ENCODE peak calls at places on chromosome 18, in ten cellular contexts. P is CD8-positive, alpha-beta memory T cell; B is sigmoid colon; V is fibroblast of lung; T is GM23338; E is tibial artery; J is BE2C; M is mucosa of descending colon; X is cardiac muscle cell; Z is Peyer's patch. R is an unnamed sample.

GRCh38 chr18:23746851-23747250 is 57.6 kb downstream of the LAMA3 start:
- DNase-seq in Z (no peak), V (no peak), B (no peak), X (no peak), J (no peak), T (no peak), E (no peak), P (no peak), M (no peak), R (no peak)

GRCh38 chr18:53457068-53457467 is 767.4 kb downstream of the MBD2 start:
- DNase-seq in X (peak; percentile 34), M (no peak), B (no peak), V (peak; percentile 38), T (no peak), Z (no peak), P (no peak), J (no peak), E (no peak), R (no peak)

GRCh38 chr18:45724591-45724990 is 610 bp downstream of the SLC14A1 start:
- DNase-seq in V (peak; percentile 55), B (no peak), X (no peak), J (no peak), M (no peak), T (no peak), E (no peak), Z (no peak), P (no peak), R (no peak)

GRCh38 chr18:23619388-23619873 is 33.1 kb upstream of the NPC1 start:
- DNase-seq in B (no peak), J (no peak), X (peak; percentile 43), V (peak; percentile 32), T (peak; percentile 70), E (no peak), P (no peak), Z (no peak), M (peak; percentile 51), R (no peak)

GRCh38 chr18:30889582-30890301 is 152.8 kb downstream of the DSC3 start:
- DNase-seq in T (peak; percentile 75), M (no peak), V (peak; percentile 23), E (no peak), J (no peak), Z (no peak), B (no peak), P (no peak), X (peak; percentile 10), R (no peak)

GRCh38 chr18:79644006-79644665 is 35.5 kb upstream of the CTDP1 start:
- DNase-seq in X (peak; percentile 66), M (peak; percentile 71), Z (peak; percentile 58), V (peak; percentile 36), J (peak; percentile 60), P (peak; percentile 61), B (peak; percentile 79), T (peak; percentile 83), E (peak; percentile 34), R (peak; percentile 34)

GRCh38 chr18:14978962-14979535 is 231.1 kb downstream of the ANKRD30B start:
- DNase-seq in Z (no peak), J (no peak), X (no peak), B (no peak), V (no peak), E (no peak), M (peak; percentile 85), P (no peak), T (peak; percentile 25), R (no peak)

GRCh38 chr18:34738173-34738894 is 28.2 kb downstream of the DTNA start:
- DNase-seq in E (no peak), M (no peak), Z (no peak), X (peak; percentile 14), T (no peak), P (no peak), J (no peak), B (no peak), V (peak; percentile 68), R (no peak)

GRCh38 chr18:8084160-8084559 is 517.0 kb downstream of the PTPRM start:
- DNase-seq in V (peak; percentile 42), P (no peak), X (peak; percentile 66), J (peak; percentile 41), T (peak; percentile 92), E (no peak), Z (no peak), M (no peak), B (no peak), R (no peak)

GRCh38 chr18:21682276-21683051 is 22.1 kb downstream of the ABHD3 start:
- DNase-seq in B (no peak), V (peak; percentile 79), J (no peak), Z (no peak), M (no peak), P (no peak), X (peak; percentile 83), T (peak; percentile 24), E (no peak), R (peak; percentile 63)
- H3K4me1 ChIP-seq in B (peaks cover 18% of the 10 kb centered on the region), V (no peaks in the 10 kb centered on the region), J (no peaks in the 10 kb centered on the region), Z (peaks cover 10% of the 10 kb centered on the region), M (peaks cover 41% of the 10 kb centered on the region), P (peaks cover 16% of the 10 kb centered on the region), X (peaks cover 16% of the 10 kb centered on the region), T (peaks cover 10% of the 10 kb centered on the region), E (peaks cover 17% of the 10 kb centered on the region), R (peaks cover 7% of the 10 kb centered on the region)

DNA sequence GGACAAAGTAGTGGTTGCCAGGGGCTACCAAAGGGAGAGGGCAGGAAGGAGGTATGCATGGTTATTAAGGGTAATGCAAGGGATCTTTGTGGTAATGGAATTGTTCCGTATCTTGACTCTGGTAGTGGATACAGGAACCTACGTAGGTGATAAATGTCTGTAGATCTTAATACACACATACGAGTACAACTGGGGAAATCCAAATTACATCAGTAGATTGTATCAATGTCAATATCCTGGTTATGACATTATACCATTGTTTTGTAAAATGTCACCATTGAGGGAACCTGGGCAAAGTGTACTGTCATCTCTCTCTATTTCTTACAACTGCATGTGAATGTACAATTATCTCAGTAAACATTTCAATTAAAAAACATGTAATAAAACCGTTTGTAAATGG is 56.2 kb downstream of the ALPK2 start:
- DNase-seq in Z (no peak), B (no peak), X (no peak), P (no peak), M (no peak), J (no peak), T (no peak), V (no peak), E (no peak), R (no peak)
- H3K4me3 ChIP-seq in Z (no peak overlapping the region), B (no peak overlapping the region), X (no peak overlapping the region), P (no peak overlapping the region), M (no peak overlapping the region), J (no peak overlapping the region), T (no peak overlapping the region), V (no peak overlapping the region), E (no peak overlapping the region), R (no peak overlapping the region)

GRCh38 chr18:11948852-11949523 is 32.3 kb upstream of the IMPA2 start:
- DNase-seq in T (peak; percentile 40), X (no peak), Z (no peak), M (no peak), J (no peak), B (no peak), V (peak; percentile 68), E (no peak), P (no peak), R (no peak)
- H3K4me1 ChIP-seq in T (peaks cover 32% of the 10 kb centered on the region), X (peaks cover 17% of the 10 kb centered on the region), Z (peaks cover 7% of the 10 kb centered on the region), M (peaks cover 19% of the 10 kb centered on the region), J (no peaks in the 10 kb centered on the region), B (peaks cover 40% of the 10 kb centered on the region), V (peaks cover 8% of the 10 kb centered on the region), E (peaks cover 20% of the 10 kb centered on the region), P (peaks cover 9% of the 10 kb centered on the region), R (peaks cover 4% of the 10 kb centered on the region)

GRCh38 chr18:42258301-42258965 is 303.4 kb downstream of the PIK3C3 start:
- DNase-seq in M (no peak), B (no peak), Z (no peak), T (no peak), X (no peak), E (no peak), P (no peak), V (peak; percentile 48), J (no peak), R (no peak)

GRCh38 chr18:42261731-42262130 is 306.7 kb downstream of the PIK3C3 start:
- DNase-seq in V (no peak), E (no peak), M (no peak), P (no peak), J (no peak), B (no peak), X (no peak), T (peak; percentile 12), Z (no peak), R (no peak)

DNA sequence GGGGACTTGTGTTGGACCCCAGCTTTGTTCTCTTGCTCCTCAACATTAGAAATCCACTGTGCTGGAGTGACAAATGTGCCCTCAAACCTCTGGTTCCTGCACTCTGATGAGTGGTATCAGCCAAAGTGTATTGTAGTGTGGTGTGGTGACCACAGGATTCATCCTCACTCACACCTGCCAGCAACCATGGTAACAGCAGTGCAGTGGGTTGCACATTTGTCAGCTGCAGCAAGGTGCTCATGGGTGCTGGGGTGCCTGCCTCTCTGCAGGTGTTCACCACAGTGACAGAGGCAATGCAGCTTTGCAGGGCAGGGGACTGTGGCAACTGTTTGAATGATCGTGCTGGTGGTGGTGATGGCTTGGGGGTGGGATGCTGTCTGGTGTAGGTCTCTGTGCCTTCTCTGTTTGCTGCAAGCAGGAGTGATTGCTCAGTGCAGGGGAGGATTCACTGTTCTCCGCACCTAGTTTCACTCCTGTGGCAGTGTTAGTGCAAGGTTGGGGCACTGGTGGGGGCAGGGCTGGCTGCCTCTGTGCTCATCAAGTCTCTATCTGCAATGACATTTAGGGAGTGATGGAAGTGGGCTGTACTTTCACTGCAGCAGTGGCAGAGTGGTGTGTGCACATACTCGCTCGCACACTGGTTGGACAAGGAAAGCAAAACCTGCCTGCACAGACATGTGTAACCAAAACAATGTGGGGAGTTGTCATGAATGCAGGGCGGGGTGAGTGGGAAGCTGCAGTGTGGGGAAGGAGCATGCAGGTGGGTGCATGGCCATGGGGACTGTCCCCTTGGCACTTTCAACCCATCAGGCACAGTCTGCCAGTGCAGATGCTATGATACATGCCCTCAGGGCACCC is 301.1 kb downstream of the PIK3C3 start:
- DNase-seq in V (no peak), E (no peak), Z (no peak), M (no peak), T (no peak), B (no peak), P (no peak), J (no peak), X (no peak), R (no peak)
- H3K4me3 ChIP-seq in V (no peak overlapping the region), E (no peak overlapping the region), Z (no peak overlapping the region), M (no peak overlapping the region), T (no peak overlapping the region), B (no peak overlapping the region), P (no peak overlapping the region), J (no peak overlapping the region), X (no peak overlapping the region), R (no peak overlapping the region)